ENCODE peak calls at places on chromosomes 7 and 10, in five cellular contexts. M, P, J, U and L are unnamed samples.

GRCh38 chr7:156017916-156018700 is 205.8 kb upstream of the SHH start:
- DNase-seq in P (no peak), U (no peak), J (no peak), M (no peak), L (no peak)

GRCh38 chr7:157404845-157405481 is 68.2 kb downstream of the DNAJB6 start:
- DNase-seq in U (no peak), J (no peak), P (no peak), M (no peak), L (no peak)

GRCh38 chr10:59870152-59870551 is 36.2 kb downstream of the CCDC6 start:
- DNase-seq in U (no peak), J (no peak), P (no peak), M (no peak), L (no peak)

GRCh38 chr10:59891349-59891748 is 15.0 kb downstream of the CCDC6 start:
- DNase-seq in M (no peak), J (no peak), U (no peak), P (no peak), L (no peak)

GRCh38 chr7:105880571-105881330 is 4.4 kb upstream of the ATXN7L1 start:
- DNase-seq in J (no peak), U (no peak), M (no peak), P (no peak), L (no peak)

GRCh38 chr10:50992356-50992866 is 81.9 kb upstream of the PRKG1 start:
- DNase-seq in J (no peak), M (no peak), U (no peak), P (no peak), L (peak; percentile 13)

GRCh38 chr10:119658274-119658673 is 7.1 kb downstream of the BAG3 start:
- DNase-seq in P (peak; percentile 72), J (no peak), M (peak; percentile 86), U (no peak), L (no peak)

GRCh38 chr10:131312261-131312801 is 810 bp upstream of the TCERG1L start:
- DNase-seq in M (no peak), J (no peak), U (no peak), P (no peak), L (no peak)

GRCh38 chr7:28054531-28055160 is 125.9 kb downstream of the JAZF1 start:
- DNase-seq in M (no peak), J (no peak), P (no peak), U (no peak), L (no peak)

GRCh38 chr10:69583106-69583505 is 9.9 kb upstream of the NEUROG3 start:
- DNase-seq in J (no peak), U (no peak), P (no peak), M (no peak), L (no peak)

GRCh38 chr10:88927291-88927690 is 25.3 kb downstream of the ACTA2 start:
- DNase-seq in M (no peak), P (no peak), J (no peak), U (no peak), L (no peak)

GRCh38 chr7:12637819-12638592 is 49.4 kb upstream of the ARL4A start:
- DNase-seq in U (no peak), P (no peak), M (no peak), J (no peak), L (no peak)

GRCh38 chr10:5650664-5651063 is 15.7 kb downstream of the ASB13 start:
- DNase-seq in J (no peak), U (no peak), P (no peak), M (no peak), L (no peak)

GRCh38 chr7:102431617-102432298 is 1.6 kb upstream of the ORAI2 start:
- DNase-seq in P (no peak), U (no peak), M (no peak), J (peak; percentile 52), L (no peak)

GRCh38 chr7:25611196-25611595 is 382.9 kb upstream of the NPVF start:
- DNase-seq in M (no peak), U (no peak), P (no peak), J (no peak), L (no peak)